ENCODE peak calls at places on chromosomes 3 and 15, in six cellular contexts. Y is SK-N-SH, W is A172, Q is ascending aorta, Z is iris pigment epithelial cell, G is SW480. H is an unnamed sample.

GRCh38 chr3:18249126-18249525 is 176.0 kb downstream of the SATB1 start:
- DNase-seq in Y (no peak), W (no peak), Q (no peak), Z (peak), G (no peak), H (no peak)

GRCh38 chr3:129522953-129523352 is 5.5 kb upstream of the RHO start:
- DNase-seq in Y (peak), W (no peak), Q (no peak), Z (no peak), G (no peak), H (no peak)

GRCh38 chr3:56754753-56755365 is 46.9 kb downstream of the ARHGEF3 start:
- DNase-seq in Y (no peak), W (no peak), Q (no peak), Z (no peak), G (no peak), H (peak)

GRCh38 chr3:118641608-118642007 is 393.0 kb downstream of the IGSF11 start:
- DNase-seq in Y (peak), W (no peak), Q (no peak), Z (no peak), G (peak), H (no peak)

GRCh38 chr3:5657109-5657508 is 469.6 kb downstream of the EDEM1 start:
- DNase-seq in Y (no peak), W (no peak), Q (no peak), Z (no peak), G (no peak), H (no peak)

GRCh38 chr15:45212493-45212892 is 24.7 kb upstream of the SHF start:
- DNase-seq in Y (no peak), W (no peak), Q (no peak), Z (no peak), G (no peak), H (no peak)

GRCh38 chr3:117998071-117998470 is 1036.6 kb downstream of the IGSF11 start:
- DNase-seq in Y (no peak), W (no peak), Q (no peak), Z (peak), G (no peak), H (no peak)

GRCh38 chr15:45790325-45790943 is 155.6 kb downstream of the SQOR start:
- DNase-seq in Y (peak), W (peak), Q (no peak), Z (peak), G (peak), H (peak)

GRCh38 chr3:6251612-6252011 is 609.3 kb upstream of the GRM7 start:
- DNase-seq in Y (no peak), W (no peak), Q (no peak), Z (no peak), G (no peak), H (no peak)

GRCh38 chr3:194582196-194582905 is 50.9 kb downstream of the TMEM44 start:
- DNase-seq in Y (no peak), W (no peak), Q (no peak), Z (no peak), G (no peak), H (no peak)

GRCh38 chr3:159911664-159912037 is 77.0 kb upstream of the IL12A start:
- DNase-seq in Y (no peak), W (no peak), Q (no peak), Z (no peak), G (no peak), H (no peak)

GRCh38 chr15:94412979-94413741 is 181.8 kb downstream of the MCTP2 start:
- DNase-seq in Y (no peak), W (peak), Q (no peak), Z (peak), G (peak), H (no peak)